ENCODE peak calls at places on chromosomes 4 and X, in ten cellular contexts. T, I, Y, H, A, K, E, U, G and L are unnamed samples.

GRCh38 chr4:139171878-139172691 is 4.9 kb downstream of the ELF2 start:
- DNase-seq in Y (peak), K (peak), T (peak), A (peak), H (peak), E (no peak), I (no peak), G (no peak), U (no peak), L (no peak)

GRCh38 chrX:5388087-5388486 is 840.6 kb downstream of the NLGN4X start:
- DNase-seq in I (no peak), T (no peak), E (no peak), U (no peak), G (no peak), Y (no peak), H (no peak), A (no peak), K (no peak), L (no peak)

GRCh38 chrX:78555401-78555980 is 103.6 kb downstream of the RTL3 start:
- DNase-seq in I (no peak), T (peak), G (no peak), Y (peak), E (no peak), K (no peak), H (no peak), A (peak), U (no peak), L (no peak)

GRCh38 chr4:112859456-112860184 is 189.8 kb upstream of the ANK2 start:
- DNase-seq in I (no peak), Y (no peak), G (no peak), U (no peak), H (no peak), A (no peak), K (no peak), E (no peak), T (no peak), L (no peak)

GRCh38 chr4:37383579-37384229 is 139.2 kb downstream of the NWD2 start:
- DNase-seq in E (peak), T (peak), U (peak), H (peak), I (no peak), K (peak), G (peak), A (peak), Y (peak), L (peak)

GRCh38 chr4:131974730-131975129 is 1174.4 kb upstream of the PCDH10 start:
- DNase-seq in A (peak), H (no peak), K (no peak), Y (no peak), I (no peak), T (peak), E (no peak), G (no peak), U (no peak), L (peak)

GRCh38 chr4:84673475-84674230 is 90.7 kb downstream of the CDS1 start:
- DNase-seq in I (no peak), A (peak), E (no peak), H (no peak), Y (peak), K (no peak), T (peak), U (no peak), G (no peak), L (no peak)

GRCh38 chr4:99848576-99848975 is 31.9 kb downstream of the DAPP1 start:
- DNase-seq in A (no peak), E (no peak), I (no peak), T (no peak), H (peak), U (no peak), K (no peak), Y (no peak), G (no peak), L (no peak)

GRCh38 chr4:187606581-187606980 is 389.0 kb upstream of the ZFP42 start:
- DNase-seq in G (no peak), K (no peak), E (peak), H (peak), Y (peak), T (peak), U (peak), A (peak), I (no peak), L (peak)

GRCh38 chr4:189035654-189036053 is 896.4 kb downstream of the TRIML1 start:
- DNase-seq in H (no peak), E (no peak), I (no peak), Y (no peak), U (no peak), G (no peak), K (no peak), T (no peak), A (no peak), L (no peak)

GRCh38 chrX:31658360-31658759 is 586.5 kb upstream of the FTHL17 start:
- DNase-seq in A (peak), T (peak), H (no peak), G (no peak), Y (peak), E (no peak), I (no peak), K (peak), U (no peak), L (no peak)

GRCh38 chr4:183350317-183351071 is 28.3 kb upstream of the CLDN24 start:
- DNase-seq in G (no peak), H (no peak), K (no peak), E (no peak), Y (no peak), U (no peak), A (no peak), T (no peak), I (no peak), L (no peak)

GRCh38 chr4:110344165-110344564 is 131.8 kb upstream of the ENPEP start:
- DNase-seq in E (no peak), G (no peak), H (no peak), K (no peak), Y (peak), U (peak), T (peak), A (peak), I (no peak), L (no peak)

GRCh38 chr4:5588046-5588445 is 120.3 kb downstream of the EVC2 start:
- DNase-seq in Y (no peak), E (no peak), I (no peak), G (no peak), A (no peak), U (no peak), K (no peak), H (no peak), T (no peak), L (no peak)

GRCh38 chr4:124118061-124118460 is 594.5 kb downstream of the ANKRD50 start:
- DNase-seq in Y (no peak), K (no peak), A (no peak), I (no peak), G (no peak), E (no peak), T (no peak), H (no peak), U (no peak), L (no peak)

GRCh38 chr4:154120277-154120676 is 331.4 kb upstream of the SFRP2 start:
- DNase-seq in U (no peak), A (no peak), Y (no peak), T (no peak), E (no peak), I (no peak), G (no peak), H (no peak), K (no peak), L (no peak)